ENCODE peak calls at places on chromosomes 6 and 20, in ten cellular contexts. M is upper lobe of left lung; Y is caudate nucleus; V is tibial artery; L is lung; O is CD4-positive, alpha-beta T cell; S is heart left ventricle; G is CD4-positive, alpha-beta memory T cell; C is GM12878; R is mesendoderm. I is an unnamed sample.
A peak's percentile ranks its signal among the peaks of the same experiment; 100 is the strongest.

GRCh38 chr6:149990672-149991402 is 27.1 kb downstream of the ULBP1 start:
- DNase-seq in G (peak; percentile 42), Y (no peak), V (peak; percentile 47), M (peak; percentile 85), R (peak; percentile 57), O (no peak), C (no peak), S (no peak), L (no peak), I (no peak)

GRCh38 chr6:148407372-148407771 is 64.7 kb downstream of the SASH1 start:
- DNase-seq in R (no peak), V (peak; percentile 71), M (peak; percentile 34), S (no peak), C (no peak), O (no peak), L (no peak), G (no peak), Y (no peak), I (no peak)

GRCh38 chr20:53752971-53753879 is 159.6 kb upstream of the ZNF217 start:
- DNase-seq in Y (no peak), R (peak; percentile 75), M (no peak), O (no peak), V (no peak), L (no peak), C (no peak), G (no peak), S (no peak), I (no peak)

GRCh38 chr20:62365814-62366369 is 1.2 kb downstream of the LAMA5 start:
- DNase-seq in G (no peak), O (no peak), C (no peak), R (peak; percentile 90), L (no peak), S (peak; percentile 49), V (peak; percentile 93), Y (no peak), M (peak; percentile 84), I (no peak)

GRCh38 chr20:11869641-11870040 is 48.1 kb upstream of the BTBD3 start:
- DNase-seq in C (no peak), M (no peak), G (no peak), Y (no peak), O (no peak), V (no peak), S (no peak), R (no peak), L (no peak), I (no peak)

GRCh38 chr20:50267041-50267865 is 76.6 kb downstream of the CEBPB start:
- DNase-seq in M (peak; percentile 90), L (peak; percentile 66), O (no peak), V (peak; percentile 86), R (no peak), Y (no peak), S (no peak), C (no peak), G (no peak), I (no peak)

GRCh38 chr20:45311589-45312211 is 3.6 kb upstream of the MATN4 start:
- DNase-seq in M (peak; percentile 94), R (peak; percentile 82), Y (no peak), V (no peak), L (peak; percentile 64), O (peak; percentile 40), C (no peak), S (no peak), G (peak; percentile 41), I (no peak)

GRCh38 chr6:39433630-39434029 is 111.1 kb upstream of the KCNK16 start:
- DNase-seq in L (no peak), G (no peak), V (no peak), Y (no peak), M (no peak), O (no peak), R (no peak), S (no peak), C (no peak), I (no peak)

GRCh38 chr6:41939091-41939847 is 2.3 kb downstream of the CCND3 start:
- DNase-seq in M (no peak), L (peak; percentile 66), G (no peak), Y (no peak), S (peak; percentile 37), V (no peak), O (no peak), C (no peak), R (peak; percentile 93), I (peak; percentile 24)

GRCh38 chr6:28982476-28983266 is 22.4 kb downstream of the ZNF311 start:
- DNase-seq in R (peak; percentile 65), L (no peak), G (peak; percentile 40), S (no peak), M (no peak), Y (no peak), V (no peak), C (peak; percentile 11), O (no peak), I (no peak)

GRCh38 chr6:75480425-75480824 is 13.2 kb downstream of the FILIP1 start:
- DNase-seq in O (no peak), C (no peak), Y (no peak), L (no peak), R (no peak), S (no peak), V (no peak), M (no peak), G (no peak), I (no peak)

GRCh38 chr6:21664263-21665081 is 70.9 kb downstream of the SOX4 start:
- DNase-seq in C (no peak), R (peak; percentile 85), S (peak; percentile 48), V (no peak), M (peak; percentile 86), L (no peak), G (no peak), O (no peak), Y (no peak), I (no peak)

GRCh38 chr20:51565741-51566140 is 23.2 kb upstream of the NFATC2 start:
- DNase-seq in C (no peak), S (no peak), O (no peak), L (no peak), Y (no peak), G (no peak), V (no peak), M (no peak), R (no peak), I (no peak)

DNA sequence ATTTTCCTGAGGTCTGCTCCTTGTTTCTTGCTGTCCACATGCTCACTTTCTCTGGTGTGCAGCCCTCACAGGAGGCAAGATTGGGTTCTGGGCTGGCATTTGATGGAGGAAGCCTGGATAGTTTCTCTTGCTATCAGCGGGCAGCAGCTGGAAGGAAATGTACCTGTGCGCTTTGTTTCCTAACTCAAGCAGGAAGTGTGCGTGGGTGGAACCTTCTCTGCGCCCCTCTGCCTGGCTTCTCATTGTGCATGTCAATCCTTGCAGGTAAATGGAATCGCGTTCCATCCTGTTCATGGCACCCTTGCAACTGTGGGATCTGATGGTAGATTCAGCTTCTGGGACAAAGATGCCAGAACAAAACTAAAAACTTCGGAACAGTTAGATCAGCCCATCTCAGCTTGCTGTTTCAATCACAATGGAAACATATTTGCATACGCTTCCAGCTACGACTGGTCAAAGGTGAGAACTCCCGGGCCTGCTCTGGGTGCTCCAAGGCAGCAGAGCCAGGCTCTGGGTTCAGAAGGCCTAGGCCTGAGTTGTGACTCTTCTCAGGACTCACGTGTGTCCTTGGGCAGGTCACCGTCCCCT is 16.8 kb upstream of the RBM38 start:
- DNase-seq in G (no peak), M (no peak), L (no peak), R (no peak), S (no peak), O (no peak), C (no peak), V (no peak), Y (no peak), I (no peak)
- H3K27ac ChIP-seq in G (no peak overlapping the region), M (peak overlapping the region; percentile 77), L (peak overlapping the region; percentile 55), R (no peak overlapping the region), S (no peak overlapping the region), O (no peak overlapping the region), C (no peak overlapping the region), V (no peak overlapping the region), Y (no peak overlapping the region), I (no peak overlapping the region)

DNA sequence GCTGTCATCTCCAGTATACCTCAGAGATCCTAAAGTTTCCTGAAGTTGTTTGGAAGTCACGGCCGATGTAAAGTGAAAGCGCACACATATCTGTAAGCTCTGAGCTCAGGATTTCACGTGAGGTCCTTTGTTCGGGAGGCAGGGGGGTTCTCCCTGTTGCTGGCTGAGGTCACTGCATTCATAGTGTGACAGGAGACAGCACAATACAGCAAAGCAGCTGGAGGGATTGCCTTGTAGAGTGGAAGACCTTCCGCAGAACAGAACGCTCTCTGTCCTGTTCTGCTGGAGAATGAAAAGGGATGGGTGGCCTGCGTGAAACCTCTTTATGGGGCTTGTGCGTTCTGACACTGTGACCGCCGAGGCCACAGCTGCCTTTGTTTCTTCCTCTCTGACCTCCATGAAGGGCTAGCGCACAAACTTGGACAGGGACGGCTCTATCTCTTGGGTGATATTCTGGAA is 13.4 kb upstream of the SERPINB1 start:
- DNase-seq in L (no peak), G (no peak), R (peak; percentile 59), S (no peak), C (no peak), V (no peak), O (no peak), Y (no peak), M (no peak), I (no peak)
- H3K27ac ChIP-seq in L (peak overlapping the region; percentile 96), G (peak overlapping the region; percentile 92), R (peak overlapping the region; percentile 71), S (peak overlapping the region; percentile 63), C (peak overlapping the region; percentile 81), V (peak overlapping the region; percentile 69), O (no peak overlapping the region), Y (peak overlapping the region; percentile 74), M (peak overlapping the region; percentile 89), I (peak overlapping the region; percentile 73)

DNA sequence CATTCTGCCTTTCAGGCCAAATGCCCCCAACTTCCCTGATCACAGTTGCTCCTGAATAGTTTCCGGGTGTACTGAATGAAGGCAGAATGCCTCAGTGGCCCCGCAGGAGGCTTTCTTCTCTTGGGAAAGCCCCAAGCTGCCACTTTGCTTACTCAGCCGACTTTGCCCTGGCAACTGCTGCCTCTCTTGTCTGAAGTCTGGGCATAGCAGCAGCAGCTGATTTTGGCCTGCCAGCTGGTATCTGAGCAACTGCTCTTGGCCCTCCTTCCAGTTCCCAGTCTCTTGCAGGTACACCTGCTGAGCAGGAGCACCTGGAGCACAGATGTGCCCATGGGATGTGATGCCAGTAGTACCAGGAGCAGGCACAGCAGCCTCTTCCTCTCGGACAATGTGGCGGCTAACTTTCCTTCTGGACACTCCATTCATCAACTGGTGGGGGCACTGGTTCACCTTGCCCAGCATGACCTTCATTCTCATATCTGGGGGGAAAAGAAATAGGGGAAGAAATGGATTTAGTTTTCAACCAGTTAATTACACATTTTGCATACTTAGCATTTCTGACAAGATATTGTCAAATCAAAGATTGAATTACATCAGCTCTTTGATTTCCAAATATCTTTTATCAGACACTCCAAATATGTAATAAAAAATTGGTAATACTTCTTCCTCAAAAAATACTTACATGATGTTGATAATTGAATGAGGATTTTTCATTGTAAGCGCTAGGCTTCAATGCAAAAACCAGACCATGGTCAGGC is 468.2 kb downstream of the PKHD1 start:
- DNase-seq in L (no peak), Y (no peak), G (no peak), S (no peak), M (no peak), V (no peak), O (no peak), R (no peak), C (no peak), I (no peak)
- H3K27ac ChIP-seq in L (no peak overlapping the region), Y (no peak overlapping the region), G (no peak overlapping the region), S (no peak overlapping the region), M (no peak overlapping the region), V (no peak overlapping the region), O (no peak overlapping the region), R (no peak overlapping the region), C (no peak overlapping the region), I (no peak overlapping the region)

DNA sequence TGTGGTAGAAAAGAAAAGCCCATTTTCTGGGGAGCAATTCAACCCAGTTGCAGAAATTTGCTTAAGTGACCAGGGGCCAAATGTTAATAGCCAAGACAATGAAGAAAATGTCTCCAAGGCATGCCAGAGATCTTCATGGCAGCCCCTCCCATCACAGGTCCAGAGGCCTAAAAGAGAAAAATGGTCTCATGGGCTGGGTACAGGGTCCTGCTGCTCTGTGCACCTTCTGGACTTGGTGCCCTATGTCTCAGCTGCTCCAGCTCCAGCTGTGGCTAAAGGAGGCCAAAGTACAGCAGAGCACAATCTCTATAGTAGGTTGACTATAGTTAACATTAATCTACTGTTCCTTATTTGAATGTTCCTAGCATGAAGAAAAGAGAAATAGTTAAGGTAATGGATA is 44.7 kb downstream of the FRK start:
- DNase-seq in M (no peak), S (no peak), V (no peak), Y (no peak), G (no peak), R (no peak), O (no peak), L (no peak), C (no peak), I (no peak)
- H3K27ac ChIP-seq in M (no peak overlapping the region), S (no peak overlapping the region), V (peak overlapping the region; percentile 69), Y (peak overlapping the region; percentile 97), G (no peak overlapping the region), R (no peak overlapping the region), O (no peak overlapping the region), L (no peak overlapping the region), C (peak overlapping the region; percentile 50), I (peak overlapping the region; percentile 87)